ENCODE peak calls at places on chromosome 5, in nine cellular contexts. A is fibroblast of mammary gland, W is cardiac muscle cell, F is heart left ventricle, Q is kidney, S is SJSA1, O is body of pancreas, D is OCI-LY7, K is aorta. I is an unnamed sample.
A peak's percentile ranks its signal among the peaks of the same experiment; 100 is the strongest.

GRCh38 chr5:74767579-74767913 is 497 bp downstream of the NSA2 start:
- DNase-seq in W (peak; percentile 72), F (no peak), K (no peak), D (peak; percentile 59), A (peak; percentile 65), S (no peak), Q (no peak), O (no peak), I (peak; percentile 39)

GRCh38 chr5:161263186-161263585 is 283.3 kb downstream of the GABRB2 start:
- DNase-seq in K (no peak), W (no peak), F (no peak), S (no peak), O (no peak), D (no peak), A (no peak), Q (no peak), I (no peak)

GRCh38 chr5:175479125-175479881 is 943 bp downstream of the SFXN1 start:
- DNase-seq in Q (no peak), F (no peak), W (no peak), S (no peak), D (peak; percentile 46), O (no peak), A (no peak), K (no peak), I (peak; percentile 19)

GRCh38 chr5:167479796-167480195 is 811.6 kb upstream of the WWC1 start:
- DNase-seq in D (no peak), S (no peak), W (no peak), F (no peak), K (no peak), O (no peak), Q (no peak), A (no peak), I (no peak)

GRCh38 chr5:144598451-144599068 is 427.9 kb downstream of the KCTD16 start:
- DNase-seq in F (no peak), A (no peak), K (no peak), O (peak; percentile 74), Q (peak; percentile 59), D (no peak), S (no peak), W (no peak), I (no peak)

GRCh38 chr5:92353107-92354030 is 970.3 kb upstream of the ARRDC3 start:
- DNase-seq in Q (no peak), K (no peak), D (no peak), S (no peak), O (no peak), W (peak; percentile 3), A (peak; percentile 66), F (no peak), I (no peak)

GRCh38 chr5:98095072-98095471 is 678.4 kb upstream of the RGMB start:
- DNase-seq in W (no peak), D (no peak), K (no peak), S (no peak), F (no peak), A (no peak), O (no peak), Q (no peak), I (no peak)

GRCh38 chr5:73469878-73470277 is 21.3 kb upstream of the FOXD1 start:
- DNase-seq in W (no peak), F (no peak), A (no peak), D (no peak), O (no peak), Q (no peak), S (no peak), K (no peak), I (no peak)

GRCh38 chr5:124126504-124127240 is 614.7 kb downstream of the CSNK1G3 start:
- DNase-seq in A (no peak), F (no peak), K (no peak), Q (no peak), W (no peak), S (no peak), O (no peak), D (peak; percentile 39), I (no peak)

GRCh38 chr5:171624396-171624795 is 161.2 kb upstream of the SMIM23 start:
- DNase-seq in A (no peak), Q (no peak), W (no peak), O (no peak), D (no peak), S (no peak), K (no peak), F (no peak), I (no peak)

GRCh38 chr5:82364497-82364896 is 86.3 kb upstream of the RPS23 start:
- DNase-seq in Q (no peak), K (no peak), S (no peak), A (peak; percentile 79), W (peak; percentile 91), O (no peak), F (no peak), D (no peak), I (no peak)

GRCh38 chr5:36270175-36270574 is 28.4 kb upstream of the NADK2 start:
- DNase-seq in K (no peak), S (no peak), W (no peak), A (no peak), F (no peak), D (no peak), Q (no peak), O (no peak), I (no peak)

GRCh38 chr5:72427488-72428437 is 79.4 kb downstream of the ZNF366 start:
- DNase-seq in S (no peak), K (no peak), F (peak; percentile 51), O (no peak), A (peak; percentile 50), D (no peak), Q (no peak), W (peak; percentile 63), I (peak; percentile 42)

GRCh38 chr5:157689942-157690689 is 18.8 kb downstream of the C5orf52 start:
- DNase-seq in S (peak; percentile 48), F (no peak), O (peak; percentile 12), Q (peak; percentile 70), W (peak; percentile 39), K (peak; percentile 48), D (no peak), A (no peak), I (peak; percentile 19)

GRCh38 chr5:179257190-179257741 is 88.0 kb downstream of the ADAMTS2 start:
- DNase-seq in S (peak; percentile 41), K (peak; percentile 60), A (peak; percentile 47), D (no peak), W (no peak), Q (peak; percentile 73), O (peak; percentile 6), F (no peak), I (no peak)

GRCh38 chr5:31637851-31638250 is 1.1 kb upstream of the PDZD2 start:
- DNase-seq in S (no peak), D (no peak), W (no peak), O (no peak), A (no peak), F (no peak), Q (no peak), K (no peak), I (no peak)

GRCh38 chr5:95734916-95735315 is 3.8 kb downstream of the RHOBTB3 start:
- DNase-seq in O (no peak), Q (no peak), W (peak; percentile 78), D (no peak), S (no peak), K (no peak), F (peak; percentile 39), A (peak; percentile 80), I (no peak)
- H3K4me3 ChIP-seq in O (no peak overlapping the region), Q (peak overlapping the region; percentile 82), W (peak overlapping the region; percentile 96), D (no peak overlapping the region), S (no peak overlapping the region), K (no peak overlapping the region), F (peak overlapping the region; percentile 77), A (peak overlapping the region; percentile 17), I (no peak overlapping the region)

DNA sequence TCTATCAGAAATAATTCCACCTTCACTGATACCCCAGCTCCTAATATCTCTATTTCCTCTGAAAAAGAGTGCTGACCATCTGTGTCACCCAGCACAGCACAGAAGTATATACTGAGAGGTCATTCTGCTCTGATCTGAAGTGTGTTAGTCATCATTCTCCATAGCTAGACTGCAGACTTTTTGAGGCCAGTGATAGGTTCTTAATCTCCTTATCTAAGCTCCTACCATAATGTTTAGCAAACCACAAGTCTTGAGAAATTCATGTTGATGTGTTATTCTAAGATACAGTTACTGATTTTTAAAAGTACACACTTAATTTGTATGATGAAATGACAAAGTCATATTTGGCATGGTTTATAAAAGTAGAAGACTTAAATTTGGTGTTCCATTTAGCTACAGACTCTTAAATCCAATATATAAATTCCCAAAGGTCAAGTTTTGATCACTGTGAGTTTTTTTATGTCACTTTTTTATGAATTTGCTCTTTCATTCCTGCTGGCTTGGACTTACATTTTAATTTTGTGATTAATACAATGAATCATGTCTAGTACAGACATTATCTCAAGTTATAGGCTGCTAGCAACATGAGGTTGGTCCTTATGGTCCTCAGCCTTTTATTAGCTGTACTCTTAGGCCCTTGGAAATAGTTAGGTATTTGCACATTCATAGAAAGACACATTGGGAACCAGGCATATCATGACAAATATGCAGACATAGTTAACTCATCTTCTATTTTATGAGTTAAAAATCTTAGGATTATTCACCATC is 380.8 kb downstream of the EBF1 start:
- DNase-seq in W (peak; percentile 73), Q (no peak), F (no peak), O (no peak), K (no peak), A (peak; percentile 79), D (no peak), S (no peak), I (no peak)
- H3K4me3 ChIP-seq in W (no peak overlapping the region), Q (no peak overlapping the region), F (no peak overlapping the region), O (no peak overlapping the region), K (no peak overlapping the region), A (no peak overlapping the region), D (no peak overlapping the region), S (no peak overlapping the region), I (no peak overlapping the region)

GRCh38 chr5:95928724-95929253 is 32.9 kb downstream of the ELL2 start:
- DNase-seq in S (no peak), K (no peak), F (no peak), A (no peak), D (no peak), Q (no peak), W (no peak), O (no peak), I (no peak)

GRCh38 chr5:95930541-95930940 is 31.1 kb downstream of the ELL2 start:
- DNase-seq in O (no peak), K (no peak), Q (no peak), D (no peak), W (no peak), A (no peak), F (no peak), S (no peak), I (no peak)

GRCh38 chr5:95931118-95931833 is 30.4 kb downstream of the ELL2 start:
- DNase-seq in K (no peak), A (no peak), W (no peak), F (no peak), O (no peak), S (no peak), D (no peak), Q (no peak), I (no peak)

GRCh38 chr5:95927927-95928723 is 33.5 kb downstream of the ELL2 start:
- DNase-seq in S (no peak), F (no peak), O (no peak), D (no peak), W (no peak), K (no peak), A (no peak), Q (no peak), I (peak; percentile 89)

GRCh38 chr5:95930141-95930540 is 31.5 kb downstream of the ELL2 start:
- DNase-seq in O (no peak), W (no peak), D (no peak), K (no peak), F (no peak), A (no peak), Q (no peak), S (no peak), I (no peak)
- H3K4me3 ChIP-seq in O (no peak overlapping the region), W (no peak overlapping the region), D (no peak overlapping the region), K (no peak overlapping the region), F (no peak overlapping the region), A (no peak overlapping the region), Q (no peak overlapping the region), S (no peak overlapping the region), I (no peak overlapping the region)

GRCh38 chr5:16467363-16468219 is 2.0 kb upstream of the ZNF622 start:
- DNase-seq in O (no peak), S (no peak), F (no peak), Q (no peak), D (peak; percentile 9), W (peak; percentile 30), K (no peak), A (peak; percentile 84), I (peak; percentile 88)
- H3K4me3 ChIP-seq in O (no peak overlapping the region), S (no peak overlapping the region), F (peak overlapping the region; percentile 96), Q (no peak overlapping the region), D (peak overlapping the region; percentile 99), W (no peak overlapping the region), K (no peak overlapping the region), A (no peak overlapping the region), I (peak overlapping the region; percentile 81)